ENCODE peak calls at places on chromosomes 5 and 9, in seven cellular contexts. D is A549, Z is IMR-90, I is HepG2, A is tibial nerve, V is body of pancreas, B is Peyer's patch. J is an unnamed sample.

GRCh38 chr5:108788142-108788541 is 40.4 kb downstream of the FER start:
- DNase-seq in D (no peak), Z (no peak), I (no peak), A (no peak), V (peak), B (no peak), J (peak)

GRCh38 chr5:100647461-100648230 is 112.5 kb downstream of the FAM174A start:
- DNase-seq in D (peak), Z (no peak), I (no peak), A (peak), V (peak), B (peak), J (peak)

GRCh38 chr9:132168347-132168746 is 6.5 kb downstream of the NTNG2 start:
- DNase-seq in D (no peak), Z (peak), I (no peak), A (no peak), V (peak), B (no peak), J (no peak)

GRCh38 chr9:76045217-76045616 is 154.7 kb downstream of the PCSK5 start:
- DNase-seq in D (no peak), Z (no peak), I (no peak), A (no peak), V (no peak), B (no peak), J (no peak)

GRCh38 chr5:143922718-143923117 is 110.8 kb downstream of the HMHB1 start:
- DNase-seq in D (peak), Z (peak), I (no peak), A (no peak), V (peak), B (no peak), J (no peak)

GRCh38 chr9:79939819-79940218 is 368.1 kb downstream of the TLE4 start:
- DNase-seq in D (peak), Z (no peak), I (no peak), A (no peak), V (no peak), B (no peak), J (no peak)

GRCh38 chr9:34267660-34268059 is 61.4 kb downstream of the KIF24 start:
- DNase-seq in D (no peak), Z (no peak), I (no peak), A (no peak), V (no peak), B (no peak), J (no peak)

GRCh38 chr9:36623280-36623679 is 50.6 kb downstream of the MELK start:
- DNase-seq in D (no peak), Z (peak), I (no peak), A (no peak), V (no peak), B (no peak), J (no peak)

GRCh38 chr9:79233542-79233941 is 338.2 kb upstream of the TLE4 start:
- DNase-seq in D (peak), Z (peak), I (peak), A (no peak), V (peak), B (no peak), J (no peak)

GRCh38 chr5:42872865-42873264 is 61.2 kb upstream of the SELENOP start:
- DNase-seq in D (no peak), Z (no peak), I (no peak), A (no peak), V (no peak), B (no peak), J (no peak)

GRCh38 chr9:129436751-129437625 is 183.9 kb downstream of the C9orf50 start:
- DNase-seq in D (no peak), Z (peak), I (no peak), A (no peak), V (peak), B (peak), J (no peak)

GRCh38 chr5:82277613-82277986 is 554 bp downstream of the RPS23 start:
- DNase-seq in D (no peak), Z (no peak), I (no peak), A (no peak), V (no peak), B (no peak), J (no peak)

GRCh38 chr9:96061293-96061987 is 185.9 kb downstream of the ERCC6L2 start:
- DNase-seq in D (peak), Z (peak), I (peak), A (no peak), V (peak), B (peak), J (no peak)
- H3K4me3 ChIP-seq in D (no peak), Z (no peak), I (no peak), A (no peak), V (no peak), B (no peak), J (no peak)

GRCh38 chr9:69047331-69047730 is 11.8 kb downstream of the FXN start:
- DNase-seq in D (no peak), Z (no peak), I (no peak), A (no peak), V (no peak), B (no peak), J (no peak)
- H3K27ac ChIP-seq in D (no peak), Z (no peak), I (no peak), A (no peak), V (no peak), B (no peak), J (no peak)

GRCh38 chr9:137070201-137070905 is at the start of gene SAPCD2:
- DNase-seq in D (peak), Z (peak), I (peak), A (peak), V (peak), B (peak), J (peak)
- H3K4me3 ChIP-seq in D (peak), Z (peak), I (peak), A (peak), V (no peak), B (peak), J (peak)

GRCh38 chr5:116472274-116472673 is 102.3 kb downstream of the SEMA6A start:
- DNase-seq in D (no peak), Z (no peak), I (no peak), A (no peak), V (no peak), B (no peak), J (no peak)

GRCh38 chr5:116466740-116467139 is 107.9 kb downstream of the SEMA6A start:
- DNase-seq in D (no peak), Z (no peak), I (no peak), A (no peak), V (no peak), B (no peak), J (no peak)

GRCh38 chr5:116468583-116468982 is 106.0 kb downstream of the SEMA6A start:
- DNase-seq in D (no peak), Z (no peak), I (no peak), A (no peak), V (no peak), B (no peak), J (no peak)

GRCh38 chr5:116465411-116465810 is 109.2 kb downstream of the SEMA6A start:
- DNase-seq in D (no peak), Z (no peak), I (no peak), A (no peak), V (no peak), B (no peak), J (no peak)

GRCh38 chr5:116467444-116467843 is 107.2 kb downstream of the SEMA6A start:
- DNase-seq in D (no peak), Z (no peak), I (no peak), A (no peak), V (no peak), B (no peak), J (no peak)
- H3K27ac ChIP-seq in D (no peak), Z (no peak), I (no peak), A (no peak), V (no peak), B (no peak), J (no peak)

DNA sequence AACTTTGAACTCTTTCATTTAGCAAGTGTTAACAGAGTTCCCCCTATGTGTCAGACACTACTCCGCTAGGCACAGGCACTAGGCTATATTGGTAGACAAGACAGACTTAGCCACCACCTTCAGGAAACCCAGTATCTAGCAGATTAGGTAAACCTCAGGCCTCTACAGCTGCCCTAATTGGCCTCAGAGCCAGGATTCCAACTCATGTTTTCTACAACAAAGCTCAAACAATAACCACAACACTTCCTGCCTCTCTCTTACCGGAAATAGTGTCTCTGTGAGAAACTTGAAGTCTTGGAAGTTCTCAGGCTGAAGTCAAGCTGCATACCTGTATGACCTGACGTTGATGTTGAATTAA is 116.6 kb upstream of the SLC44A1 start:
- DNase-seq in D (no peak), Z (peak), I (no peak), A (no peak), V (no peak), B (peak), J (no peak)
- H3K4me3 ChIP-seq in D (no peak), Z (no peak), I (no peak), A (no peak), V (no peak), B (no peak), J (no peak)

GRCh38 chr5:10511741-10512640 is 51.9 kb upstream of the ANKRD33B start:
- DNase-seq in D (peak), Z (no peak), I (no peak), A (no peak), V (no peak), B (no peak), J (no peak)
- H3K27ac ChIP-seq in D (peak), Z (no peak), I (no peak), A (no peak), V (no peak), B (no peak), J (no peak)

GRCh38 chr9:20209421-20210340 is 412.6 kb downstream of the MLLT3 start:
- DNase-seq in D (no peak), Z (no peak), I (no peak), A (no peak), V (no peak), B (no peak), J (no peak)
- H3K4me3 ChIP-seq in D (no peak), Z (no peak), I (no peak), A (no peak), V (no peak), B (no peak), J (no peak)

GRCh38 chr9:126365780-126366179 is 39.2 kb downstream of the MVB12B start:
- DNase-seq in D (no peak), Z (no peak), I (no peak), A (no peak), V (no peak), B (no peak), J (no peak)

GRCh38 chr9:126367139-126367538 is 40.5 kb downstream of the MVB12B start:
- DNase-seq in D (no peak), Z (no peak), I (no peak), A (no peak), V (no peak), B (no peak), J (no peak)

GRCh38 chr9:126367646-126368419 is 41.2 kb downstream of the MVB12B start:
- DNase-seq in D (no peak), Z (no peak), I (no peak), A (no peak), V (no peak), B (no peak), J (no peak)

GRCh38 chr9:126363847-126364671 is 37.4 kb downstream of the MVB12B start:
- DNase-seq in D (peak), Z (peak), I (no peak), A (no peak), V (no peak), B (peak), J (no peak)

DNA sequence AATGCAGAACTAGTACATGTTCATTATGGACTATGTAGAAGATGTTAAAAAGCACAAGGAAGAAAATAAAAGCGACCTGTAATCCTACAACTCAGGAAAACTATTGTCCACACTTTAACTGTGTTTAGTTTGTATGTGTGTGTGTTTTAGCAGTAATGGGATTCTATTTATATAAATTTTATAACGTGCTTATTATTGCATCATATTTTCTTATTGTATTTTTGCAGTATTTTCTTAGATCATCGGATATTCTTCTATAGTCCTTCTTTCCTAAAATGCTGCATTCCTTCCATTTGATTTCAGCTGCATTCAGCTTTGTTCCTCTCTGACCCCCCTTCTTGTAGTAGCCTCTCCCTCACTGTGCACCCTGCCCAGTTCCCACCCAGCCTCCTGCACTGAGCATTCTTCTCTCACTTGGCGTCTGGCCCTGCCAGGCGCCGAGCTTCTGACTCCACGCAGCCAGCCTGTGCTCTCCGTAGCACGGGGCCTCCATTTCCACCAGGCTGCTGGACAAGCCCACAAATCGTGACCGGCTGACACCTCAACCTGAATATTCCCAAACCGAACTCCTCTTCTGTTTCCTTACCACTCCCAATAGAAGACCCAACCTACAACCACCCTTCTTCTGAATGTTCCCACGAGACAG is 39.9 kb downstream of the MVB12B start:
- DNase-seq in D (no peak), Z (no peak), I (no peak), A (no peak), V (no peak), B (no peak), J (no peak)
- H3K27ac ChIP-seq in D (no peak), Z (no peak), I (no peak), A (peak), V (no peak), B (no peak), J (no peak)

J was measured in lung.